ENCODE peak calls at places on chromosomes 11 and 22, in ten cellular contexts. One of them, this sample, is unnamed. For H3K27me3, the result is how much of the 10 kb centered on the place peaks cover.

GRCh38 chr11:125070699-125071254 is 7.7 kb downstream of the SLC37A2 start:
- DNase-seq in uterus: peak
- DNase-seq in naive thymus-derived CD4-positive, alpha-beta T cell: no peak
- DNase-seq in right cardiac atrium: peak
- DNase-seq in GM23248: peak
- DNase-seq in colonic mucosa: peak
- DNase-seq in sigmoid colon: peak
- DNase-seq in MM.1S: peak
- DNase-seq in neuronal stem cell: no peak
- DNase-seq in CD4-positive, alpha-beta memory T cell: no peak
- DNase-seq in this sample: peak

GRCh38 chr11:43643898-43644625 is 36.5 kb upstream of the HSD17B12 start:
- DNase-seq in GM23248: peak
- DNase-seq in MM.1S: peak
- DNase-seq in right cardiac atrium: peak
- DNase-seq in sigmoid colon: peak
- DNase-seq in neuronal stem cell: peak
- DNase-seq in naive thymus-derived CD4-positive, alpha-beta T cell: peak
- DNase-seq in colonic mucosa: peak
- DNase-seq in uterus: peak
- DNase-seq in CD4-positive, alpha-beta memory T cell: peak
- DNase-seq in this sample: peak

GRCh38 chr11:565921-566509 is 5.2 kb downstream of the RASSF7 start:
- DNase-seq in sigmoid colon: no peak
- DNase-seq in right cardiac atrium: no peak
- DNase-seq in MM.1S: peak
- DNase-seq in GM23248: no peak
- DNase-seq in neuronal stem cell: no peak
- DNase-seq in colonic mucosa: no peak
- DNase-seq in uterus: no peak
- DNase-seq in CD4-positive, alpha-beta memory T cell: no peak
- DNase-seq in naive thymus-derived CD4-positive, alpha-beta T cell: no peak
- DNase-seq in this sample: no peak

GRCh38 chr22:22341736-22342135 is 97.2 kb downstream of the VPREB1 start:
- DNase-seq in naive thymus-derived CD4-positive, alpha-beta T cell: no peak
- DNase-seq in colonic mucosa: no peak
- DNase-seq in CD4-positive, alpha-beta memory T cell: no peak
- DNase-seq in GM23248: no peak
- DNase-seq in MM.1S: no peak
- DNase-seq in sigmoid colon: no peak
- DNase-seq in uterus: no peak
- DNase-seq in neuronal stem cell: no peak
- DNase-seq in right cardiac atrium: no peak
- DNase-seq in this sample: no peak

GRCh38 chr11:45885274-45885920 is at the start of gene MAPK8IP1:
- DNase-seq in colonic mucosa: peak
- DNase-seq in MM.1S: peak
- DNase-seq in sigmoid colon: no peak
- DNase-seq in GM23248: peak
- DNase-seq in CD4-positive, alpha-beta memory T cell: peak
- DNase-seq in uterus: peak
- DNase-seq in naive thymus-derived CD4-positive, alpha-beta T cell: peak
- DNase-seq in neuronal stem cell: peak
- DNase-seq in right cardiac atrium: peak
- DNase-seq in this sample: peak

GRCh38 chr11:15667127-15667725 is 552.5 kb downstream of the INSC start:
- DNase-seq in uterus: no peak
- DNase-seq in neuronal stem cell: no peak
- DNase-seq in CD4-positive, alpha-beta memory T cell: no peak
- DNase-seq in GM23248: no peak
- DNase-seq in colonic mucosa: peak
- DNase-seq in right cardiac atrium: no peak
- DNase-seq in MM.1S: no peak
- DNase-seq in naive thymus-derived CD4-positive, alpha-beta T cell: no peak
- DNase-seq in sigmoid colon: no peak
- DNase-seq in this sample: no peak

GRCh38 chr11:123083623-123084029 is 21.7 kb upstream of the HSPA8 start:
- DNase-seq in sigmoid colon: peak
- DNase-seq in uterus: peak
- DNase-seq in GM23248: peak
- DNase-seq in naive thymus-derived CD4-positive, alpha-beta T cell: no peak
- DNase-seq in CD4-positive, alpha-beta memory T cell: peak
- DNase-seq in right cardiac atrium: peak
- DNase-seq in MM.1S: no peak
- DNase-seq in neuronal stem cell: no peak
- DNase-seq in colonic mucosa: peak
- DNase-seq in this sample: peak

GRCh38 chr11:117649656-117650055 is 147.4 kb downstream of the DSCAML1 start:
- DNase-seq in right cardiac atrium: no peak
- DNase-seq in MM.1S: no peak
- DNase-seq in colonic mucosa: no peak
- DNase-seq in GM23248: no peak
- DNase-seq in sigmoid colon: no peak
- DNase-seq in CD4-positive, alpha-beta memory T cell: no peak
- DNase-seq in naive thymus-derived CD4-positive, alpha-beta T cell: no peak
- DNase-seq in neuronal stem cell: no peak
- DNase-seq in uterus: no peak
- DNase-seq in this sample: no peak

GRCh38 chr11:95512682-95513081 is 276.9 kb downstream of the FAM76B start:
- DNase-seq in naive thymus-derived CD4-positive, alpha-beta T cell: no peak
- DNase-seq in sigmoid colon: peak
- DNase-seq in neuronal stem cell: no peak
- DNase-seq in colonic mucosa: peak
- DNase-seq in CD4-positive, alpha-beta memory T cell: no peak
- DNase-seq in GM23248: peak
- DNase-seq in right cardiac atrium: peak
- DNase-seq in MM.1S: no peak
- DNase-seq in uterus: peak
- DNase-seq in this sample: peak

GRCh38 chr11:2094354-2095197 is 44.6 kb downstream of the IGF2 start:
- DNase-seq in colonic mucosa: no peak
- DNase-seq in uterus: no peak
- DNase-seq in naive thymus-derived CD4-positive, alpha-beta T cell: no peak
- DNase-seq in right cardiac atrium: no peak
- DNase-seq in sigmoid colon: peak
- DNase-seq in GM23248: no peak
- DNase-seq in MM.1S: no peak
- DNase-seq in neuronal stem cell: no peak
- DNase-seq in CD4-positive, alpha-beta memory T cell: no peak
- DNase-seq in this sample: no peak

GRCh38 chr22:25402501-25403283 is 161.8 kb upstream of the GRK3 start:
- DNase-seq in right cardiac atrium: no peak
- DNase-seq in sigmoid colon: peak
- DNase-seq in MM.1S: no peak
- DNase-seq in naive thymus-derived CD4-positive, alpha-beta T cell: no peak
- DNase-seq in GM23248: peak
- DNase-seq in neuronal stem cell: no peak
- DNase-seq in colonic mucosa: peak
- DNase-seq in CD4-positive, alpha-beta memory T cell: no peak
- DNase-seq in uterus: peak
- DNase-seq in this sample: peak

GRCh38 chr22:25404556-25404922 is 159.9 kb upstream of the GRK3 start:
- DNase-seq in neuronal stem cell: no peak
- DNase-seq in right cardiac atrium: peak
- DNase-seq in GM23248: peak
- DNase-seq in naive thymus-derived CD4-positive, alpha-beta T cell: no peak
- DNase-seq in CD4-positive, alpha-beta memory T cell: no peak
- DNase-seq in colonic mucosa: no peak
- DNase-seq in MM.1S: peak
- DNase-seq in uterus: no peak
- DNase-seq in sigmoid colon: peak
- DNase-seq in this sample: no peak

GRCh38 chr22:25402160-25402500 is 162.3 kb upstream of the GRK3 start:
- DNase-seq in neuronal stem cell: no peak
- DNase-seq in uterus: no peak
- DNase-seq in GM23248: no peak
- DNase-seq in CD4-positive, alpha-beta memory T cell: no peak
- DNase-seq in naive thymus-derived CD4-positive, alpha-beta T cell: no peak
- DNase-seq in colonic mucosa: no peak
- DNase-seq in sigmoid colon: peak
- DNase-seq in right cardiac atrium: no peak
- DNase-seq in MM.1S: no peak
- DNase-seq in this sample: no peak

GRCh38 chr22:25403752-25404471 is 160.6 kb upstream of the GRK3 start:
- DNase-seq in naive thymus-derived CD4-positive, alpha-beta T cell: no peak
- DNase-seq in CD4-positive, alpha-beta memory T cell: no peak
- DNase-seq in MM.1S: no peak
- DNase-seq in colonic mucosa: peak
- DNase-seq in sigmoid colon: peak
- DNase-seq in uterus: no peak
- DNase-seq in neuronal stem cell: no peak
- DNase-seq in right cardiac atrium: no peak
- DNase-seq in GM23248: peak
- DNase-seq in this sample: no peak

GRCh38 chr22:25403284-25403606 is 161.2 kb upstream of the GRK3 start:
- DNase-seq in naive thymus-derived CD4-positive, alpha-beta T cell: no peak
- DNase-seq in uterus: no peak
- DNase-seq in GM23248: no peak
- DNase-seq in right cardiac atrium: no peak
- DNase-seq in sigmoid colon: no peak
- DNase-seq in MM.1S: no peak
- DNase-seq in neuronal stem cell: no peak
- DNase-seq in colonic mucosa: no peak
- DNase-seq in CD4-positive, alpha-beta memory T cell: no peak
- DNase-seq in this sample: no peak
- H3K4me3 ChIP-seq in naive thymus-derived CD4-positive, alpha-beta T cell: peak
- H3K4me3 ChIP-seq in uterus: no peak
- H3K4me3 ChIP-seq in GM23248: peak
- H3K4me3 ChIP-seq in right cardiac atrium: peak
- H3K4me3 ChIP-seq in sigmoid colon: peak
- H3K4me3 ChIP-seq in MM.1S: no peak
- H3K4me3 ChIP-seq in neuronal stem cell: no peak
- H3K4me3 ChIP-seq in colonic mucosa: peak
- H3K4me3 ChIP-seq in CD4-positive, alpha-beta memory T cell: no peak
- H3K4me3 ChIP-seq in this sample: no peak

DNA sequence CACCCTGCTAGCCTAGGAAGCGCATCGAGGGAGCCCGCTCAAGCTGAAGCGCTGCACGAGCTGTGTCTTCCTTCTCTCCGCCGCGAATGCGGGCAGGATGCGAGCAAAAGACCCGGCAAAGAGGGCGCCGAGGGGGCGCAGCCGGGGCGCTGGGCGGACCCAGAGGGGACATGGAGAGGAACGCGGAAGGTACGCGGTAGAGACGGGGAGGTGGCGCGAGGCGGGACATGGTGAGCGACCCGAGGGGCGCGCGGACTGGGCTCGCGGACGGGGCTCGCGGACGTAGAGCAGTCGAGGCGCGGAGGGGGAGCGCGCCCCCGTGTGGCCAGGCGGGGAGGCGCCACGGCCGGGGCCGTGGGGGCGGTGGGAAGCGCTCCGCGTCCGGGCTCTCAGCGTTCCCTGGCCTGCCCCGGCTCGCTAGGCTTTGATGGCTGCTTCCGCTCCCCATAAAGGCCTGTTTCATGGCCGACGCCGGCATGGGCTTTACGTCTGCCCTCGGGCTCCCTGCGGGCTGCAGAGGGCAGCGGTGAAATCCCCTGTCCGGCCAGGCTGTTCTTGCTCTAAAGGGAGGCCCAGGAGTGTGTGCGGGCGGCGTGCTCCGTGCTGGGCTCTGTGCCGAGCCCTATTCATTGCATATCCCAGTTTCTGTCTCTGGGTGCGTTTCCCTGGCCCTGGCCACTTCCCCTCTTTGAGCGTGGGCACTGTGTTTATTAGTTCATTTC is 31.2 kb upstream of the TRIM29 start:
- DNase-seq in neuronal stem cell: peak
- DNase-seq in uterus: peak
- DNase-seq in MM.1S: peak
- DNase-seq in sigmoid colon: peak
- DNase-seq in colonic mucosa: peak
- DNase-seq in right cardiac atrium: peak
- DNase-seq in GM23248: peak
- DNase-seq in CD4-positive, alpha-beta memory T cell: peak
- DNase-seq in naive thymus-derived CD4-positive, alpha-beta T cell: peak
- DNase-seq in this sample: peak
- H3K27me3 ChIP-seq in neuronal stem cell: under half
- H3K27me3 ChIP-seq in uterus: under half
- H3K27me3 ChIP-seq in MM.1S: under half
- H3K27me3 ChIP-seq in sigmoid colon: under half
- H3K27me3 ChIP-seq in colonic mucosa: under half
- H3K27me3 ChIP-seq in right cardiac atrium: under half
- H3K27me3 ChIP-seq in GM23248: under half
- H3K27me3 ChIP-seq in CD4-positive, alpha-beta memory T cell: under half
- H3K27me3 ChIP-seq in naive thymus-derived CD4-positive, alpha-beta T cell: under half
- H3K27me3 ChIP-seq in this sample: under half

DNA sequence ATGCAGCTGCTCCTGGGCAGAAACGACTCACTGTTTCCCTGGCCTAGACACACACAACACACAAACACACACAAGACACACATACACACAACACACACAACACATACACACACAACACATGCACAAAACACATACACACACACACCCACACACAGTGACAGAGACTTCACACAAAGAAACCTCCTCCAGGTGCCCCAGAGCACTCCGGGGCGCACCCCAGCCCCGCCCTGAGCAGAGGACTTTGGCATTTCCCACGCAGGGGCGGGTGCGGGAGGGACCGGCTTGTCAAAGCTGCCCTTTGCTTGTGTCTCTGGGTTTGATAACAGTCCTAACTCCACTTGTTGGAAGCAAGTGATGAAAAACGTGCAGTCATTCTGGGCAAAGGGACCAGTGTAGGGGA is 6.5 kb downstream of the APOBEC3A start:
- DNase-seq in naive thymus-derived CD4-positive, alpha-beta T cell: no peak
- DNase-seq in uterus: no peak
- DNase-seq in colonic mucosa: peak
- DNase-seq in sigmoid colon: no peak
- DNase-seq in CD4-positive, alpha-beta memory T cell: no peak
- DNase-seq in neuronal stem cell: no peak
- DNase-seq in right cardiac atrium: no peak
- DNase-seq in MM.1S: no peak
- DNase-seq in GM23248: no peak
- DNase-seq in this sample: peak
- H3K27ac ChIP-seq in naive thymus-derived CD4-positive, alpha-beta T cell: no peak
- H3K27ac ChIP-seq in uterus: no peak
- H3K27ac ChIP-seq in colonic mucosa: no peak
- H3K27ac ChIP-seq in sigmoid colon: no peak
- H3K27ac ChIP-seq in CD4-positive, alpha-beta memory T cell: no peak
- H3K27ac ChIP-seq in neuronal stem cell: no peak
- H3K27ac ChIP-seq in right cardiac atrium: no peak
- H3K27ac ChIP-seq in MM.1S: no peak
- H3K27ac ChIP-seq in GM23248: no peak
- H3K27ac ChIP-seq in this sample: no peak

DNA sequence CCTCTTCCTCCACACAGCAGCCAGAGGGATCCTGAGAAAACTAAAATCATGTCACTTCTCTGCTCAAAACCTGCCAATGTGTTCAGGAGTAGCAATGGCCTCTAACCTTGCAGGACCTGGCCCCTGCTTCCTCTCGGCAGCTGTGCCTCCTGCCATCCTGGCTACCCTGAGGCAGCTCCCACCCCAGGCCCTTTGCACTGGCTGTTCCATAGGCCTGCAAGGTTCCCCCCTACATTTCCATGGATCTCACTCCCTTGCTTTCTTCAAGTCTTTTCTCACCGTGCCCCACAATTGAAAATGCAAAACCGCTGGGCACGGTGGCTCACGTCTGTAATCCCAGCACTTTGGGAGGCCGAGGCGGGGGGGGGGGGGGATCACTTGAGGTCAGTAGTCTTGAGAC is 2.1 kb upstream of the STIP1 start:
- DNase-seq in right cardiac atrium: no peak
- DNase-seq in MM.1S: no peak
- DNase-seq in GM23248: no peak
- DNase-seq in uterus: no peak
- DNase-seq in sigmoid colon: no peak
- DNase-seq in colonic mucosa: no peak
- DNase-seq in CD4-positive, alpha-beta memory T cell: no peak
- DNase-seq in naive thymus-derived CD4-positive, alpha-beta T cell: no peak
- DNase-seq in neuronal stem cell: no peak
- DNase-seq in this sample: no peak
- H3K4me3 ChIP-seq in right cardiac atrium: no peak
- H3K4me3 ChIP-seq in MM.1S: no peak
- H3K4me3 ChIP-seq in GM23248: no peak
- H3K4me3 ChIP-seq in uterus: no peak
- H3K4me3 ChIP-seq in sigmoid colon: no peak
- H3K4me3 ChIP-seq in colonic mucosa: no peak
- H3K4me3 ChIP-seq in CD4-positive, alpha-beta memory T cell: no peak
- H3K4me3 ChIP-seq in naive thymus-derived CD4-positive, alpha-beta T cell: no peak
- H3K4me3 ChIP-seq in neuronal stem cell: no peak
- H3K4me3 ChIP-seq in this sample: no peak